ENCODE peak calls at places on chromosomes 11 and 22, in seven cellular contexts. B is NB4, X is right lobe of liver, W is mucosa of descending colon, Y is GM20000, C is cardiac fibroblast, D is AG04450. E is an unnamed sample.

GRCh38 chr11:46001427-46002049 is 79.1 kb downstream of the LARGE2 start:
- DNase-seq in C (peak; percentile 70), Y (no peak), B (no peak), X (no peak), W (no peak), D (peak; percentile 33), E (no peak)

GRCh38 chr11:126007263-126007662 is 55.4 kb downstream of the CDON start:
- DNase-seq in Y (no peak), D (no peak), X (no peak), C (peak; percentile 41), W (peak; percentile 12), B (no peak), E (peak; percentile 55)

GRCh38 chr22:34111210-34111824 is 191.0 kb upstream of the LARGE1 start:
- DNase-seq in C (peak; percentile 32), D (no peak), X (peak; percentile 22), Y (peak; percentile 49), B (peak; percentile 43), W (peak; percentile 42), E (peak; percentile 17)

GRCh38 chr22:27668828-27669797 is 132.4 kb downstream of the MN1 start:
- DNase-seq in X (no peak), C (peak; percentile 81), D (no peak), Y (no peak), W (peak; percentile 39), B (peak; percentile 97), E (no peak)

GRCh38 chr11:116838321-116839084 is 1.1 kb upstream of the APOA1 start:
- DNase-seq in C (no peak), B (no peak), Y (no peak), D (no peak), W (no peak), X (no peak), E (no peak)

GRCh38 chr11:130094614-130095013 is 24.9 kb downstream of the APLP2 start:
- DNase-seq in W (no peak), Y (no peak), C (no peak), X (no peak), D (no peak), B (peak; percentile 66), E (no peak)

GRCh38 chr11:16857186-16857585 is 118.7 kb downstream of the C11orf58 start:
- DNase-seq in Y (no peak), D (no peak), W (no peak), B (no peak), X (no peak), C (no peak), E (no peak)

GRCh38 chr22:35913925-35914324 is 114.7 kb downstream of the RBFOX2 start:
- DNase-seq in C (no peak), Y (no peak), W (no peak), B (no peak), D (no peak), X (no peak), E (no peak)

GRCh38 chr11:78261367-78261766 is 72.6 kb downstream of the USP35 start:
- DNase-seq in W (no peak), C (no peak), B (no peak), Y (no peak), D (no peak), X (no peak), E (no peak)

GRCh38 chr22:17733484-17733883 is 40.8 kb downstream of the BID start:
- DNase-seq in Y (no peak), B (no peak), W (peak; percentile 44), C (no peak), X (no peak), D (no peak), E (no peak)

GRCh38 chr11:104256525-104256924 is 92.6 kb upstream of the PDGFD start:
- DNase-seq in W (no peak), B (no peak), D (no peak), C (peak; percentile 45), X (no peak), Y (no peak), E (no peak)

GRCh38 chr11:1516273-1517067 is 29.9 kb upstream of the MOB2 start:
- DNase-seq in X (peak; percentile 5), B (no peak), D (peak; percentile 7), Y (no peak), C (no peak), W (no peak), E (peak; percentile 21)

GRCh38 chr11:69122642-69123431 is 32.9 kb upstream of the SMIM38 start:
- DNase-seq in B (peak; percentile 26), C (peak; percentile 67), D (peak; percentile 33), W (peak; percentile 84), Y (peak; percentile 71), X (peak; percentile 91), E (peak; percentile 85)

GRCh38 chr11:83272627-83273026 is 13.5 kb downstream of the CCDC90B start:
- DNase-seq in D (no peak), W (no peak), X (no peak), C (peak; percentile 28), B (no peak), Y (no peak), E (peak; percentile 46)

GRCh38 chr11:33657757-33658156 is 42.9 kb downstream of the C11orf91 start:
- DNase-seq in B (no peak), C (no peak), W (no peak), D (no peak), Y (no peak), X (no peak), E (no peak)

GRCh38 chr11:107123022-107123421 is 104.7 kb upstream of the GUCY1A2 start:
- DNase-seq in W (no peak), D (no peak), C (no peak), X (no peak), Y (no peak), B (no peak), E (no peak)

GRCh38 chr22:35971418-35972119 is 57.1 kb downstream of the RBFOX2 start:
- DNase-seq in X (no peak), B (no peak), Y (no peak), D (peak; percentile 80), C (peak; percentile 90), W (no peak), E (no peak)

GRCh38 chr11:67372232-67372992 is 986 bp downstream of the CLCF1 start:
- DNase-seq in C (no peak), D (no peak), Y (peak; percentile 53), X (peak; percentile 61), W (peak; percentile 42), B (peak; percentile 72), E (no peak)

GRCh38 chr11:69909561-69910518 is 90.6 kb upstream of the FGF3 start:
- DNase-seq in W (no peak), Y (no peak), B (peak; percentile 36), D (no peak), C (no peak), X (peak; percentile 17), E (no peak)

GRCh38 chr11:2762031-2762380 is 62.2 kb upstream of the KCNQ1OT1 start:
- DNase-seq in Y (no peak), C (no peak), W (no peak), B (no peak), D (no peak), X (peak; percentile 5), E (no peak)

GRCh38 chr22:46626911-46627805 is 7.0 kb downstream of the GRAMD4 start:
- DNase-seq in W (no peak), B (no peak), D (no peak), X (peak; percentile 21), Y (no peak), C (no peak), E (peak; percentile 81)

GRCh38 chr11:120945042-120945441 is 78.9 kb upstream of the TBCEL start:
- DNase-seq in Y (no peak), C (no peak), X (no peak), D (no peak), B (peak; percentile 19), W (no peak), E (no peak)

GRCh38 chr11:76161261-76161961 is 44.9 kb downstream of the WNT11 start:
- DNase-seq in D (no peak), C (peak; percentile 74), Y (no peak), W (no peak), B (no peak), X (no peak), E (no peak)

GRCh38 chr22:30526656-30527055 is 19.9 kb downstream of the SEC14L6 start:
- DNase-seq in W (no peak), Y (no peak), C (no peak), X (no peak), D (no peak), B (no peak), E (no peak)

GRCh38 chr22:44386386-44387035 is 73.8 kb upstream of the SHISAL1 start:
- DNase-seq in Y (no peak), D (no peak), B (no peak), C (no peak), W (no peak), X (peak; percentile 9), E (no peak)

GRCh38 chr11:123100378-123101085 is 38.6 kb upstream of the HSPA8 start:
- DNase-seq in B (no peak), Y (no peak), C (peak; percentile 63), D (no peak), X (no peak), W (no peak), E (no peak)

GRCh38 chr11:95451261-95451660 is 220.3 kb upstream of the SESN3 start:
- DNase-seq in Y (no peak), C (peak; percentile 50), W (no peak), B (no peak), X (no peak), D (no peak), E (no peak)

GRCh38 chr22:49317369-49317768 is 510.3 kb downstream of the BRD1 start:
- DNase-seq in C (no peak), B (no peak), X (no peak), D (no peak), W (no peak), Y (no peak), E (no peak)
- TF ChIP-seq CTCF in C (no peak), B (peak; percentile 16), X (peak; percentile 10), D (no peak), W (no peak), Y (no peak), E (no peak)

GRCh38 chr11:11786771-11787170 is 55.0 kb upstream of the USP47 start:
- DNase-seq in C (peak; percentile 43), X (no peak), Y (no peak), D (no peak), W (no peak), B (peak; percentile 18), E (no peak)
- TF ChIP-seq CTCF in C (peak; percentile 51), X (peak; percentile 38), Y (no peak), D (peak; percentile 73), W (no peak), B (no peak), E (peak; percentile 48)

DNA sequence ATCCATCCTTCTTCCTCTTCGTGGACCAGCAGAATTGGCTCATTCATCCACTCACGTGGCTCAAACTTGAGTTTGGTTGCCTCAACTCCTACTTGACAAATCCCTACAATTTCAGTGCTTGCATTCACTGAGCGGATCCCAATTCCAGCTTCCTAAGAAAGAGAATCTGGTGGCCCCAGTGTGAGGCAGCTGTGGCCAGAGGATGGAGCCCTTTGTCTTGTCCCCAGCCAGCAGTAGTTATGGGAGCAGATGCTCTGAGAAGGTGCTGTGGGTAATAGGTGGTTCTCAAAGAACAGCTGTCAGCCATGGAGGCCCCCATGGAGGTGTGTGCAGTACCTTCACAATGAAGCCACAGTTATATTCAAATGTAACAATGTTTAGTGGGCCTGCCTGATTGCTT is 39.3 kb downstream of the KREMEN1 start:
- DNase-seq in Y (no peak), X (no peak), D (no peak), W (no peak), B (no peak), C (no peak), E (no peak)
- TF ChIP-seq CTCF in Y (peak; percentile 4), X (peak; percentile 19), D (no peak), W (no peak), B (no peak), C (no peak), E (no peak)

GRCh38 chr11:89498845-89499448 is 7.8 kb upstream of the NOX4 start:
- DNase-seq in X (no peak), D (no peak), Y (no peak), W (peak; percentile 15), C (no peak), B (peak; percentile 27), E (no peak)
- TF ChIP-seq CTCF in X (peak; percentile 47), D (no peak), Y (no peak), W (no peak), C (peak; percentile 5), B (peak; percentile 39), E (peak; percentile 35)

E was measured in mammary epithelial cell.